ENCODE peak calls at places on chromosome 10, in seven cellular contexts. One of them, this sample, is unnamed.

GRCh38 chr10:93818086-93818485 is 60.4 kb downstream of the LGI1 start:
- DNase-seq in SW480: no peak
- DNase-seq in NCI-H1105 treated with DMSO at 0.1 percent for 48 hours: no peak
- DNase-seq in SK-MEL-5: no peak
- DNase-seq in stimulated activated CD4-positive, alpha-beta T cell treated with anti-CD3 and anti-CD28 coated beads, TNF-alpha, amount 100 ng/mL, for 24 hours: no peak
- DNase-seq in small intestine: peak; percentile 31
- DNase-seq in OCI-LY7: no peak
- DNase-seq in this sample: no peak

GRCh38 chr10:119206603-119207366 is 586 bp upstream of the GRK5 start:
- DNase-seq in SW480: peak; percentile 53
- DNase-seq in NCI-H1105 treated with DMSO at 0.1 percent for 48 hours: peak; percentile 41
- DNase-seq in SK-MEL-5: peak; percentile 62
- DNase-seq in stimulated activated CD4-positive, alpha-beta T cell treated with anti-CD3 and anti-CD28 coated beads, TNF-alpha, amount 100 ng/mL, for 24 hours: peak; percentile 42
- DNase-seq in small intestine: peak; percentile 66
- DNase-seq in OCI-LY7: peak; percentile 84
- DNase-seq in this sample: peak; percentile 68

GRCh38 chr10:102674566-102674965 is 30.3 kb downstream of the TRIM8 start:
- DNase-seq in SW480: no peak
- DNase-seq in NCI-H1105 treated with DMSO at 0.1 percent for 48 hours: peak; percentile 6
- DNase-seq in SK-MEL-5: no peak
- DNase-seq in stimulated activated CD4-positive, alpha-beta T cell treated with anti-CD3 and anti-CD28 coated beads, TNF-alpha, amount 100 ng/mL, for 24 hours: no peak
- DNase-seq in small intestine: no peak
- DNase-seq in OCI-LY7: no peak
- DNase-seq in this sample: no peak

GRCh38 chr10:77240042-77240619 is 397.5 kb downstream of the KCNMA1 start:
- DNase-seq in SW480: no peak
- DNase-seq in NCI-H1105 treated with DMSO at 0.1 percent for 48 hours: peak; percentile 9
- DNase-seq in SK-MEL-5: no peak
- DNase-seq in stimulated activated CD4-positive, alpha-beta T cell treated with anti-CD3 and anti-CD28 coated beads, TNF-alpha, amount 100 ng/mL, for 24 hours: no peak
- DNase-seq in small intestine: no peak
- DNase-seq in OCI-LY7: no peak
- DNase-seq in this sample: no peak

GRCh38 chr10:124267231-124267885 is 151.4 kb downstream of the OAT start:
- DNase-seq in SW480: no peak
- DNase-seq in NCI-H1105 treated with DMSO at 0.1 percent for 48 hours: no peak
- DNase-seq in SK-MEL-5: no peak
- DNase-seq in stimulated activated CD4-positive, alpha-beta T cell treated with anti-CD3 and anti-CD28 coated beads, TNF-alpha, amount 100 ng/mL, for 24 hours: no peak
- DNase-seq in small intestine: no peak
- DNase-seq in OCI-LY7: no peak
- DNase-seq in this sample: no peak

GRCh38 chr10:13099144-13099665 is 758 bp upstream of the OPTN start:
- DNase-seq in SW480: peak; percentile 70
- DNase-seq in NCI-H1105 treated with DMSO at 0.1 percent for 48 hours: peak; percentile 59
- DNase-seq in SK-MEL-5: peak; percentile 76
- DNase-seq in stimulated activated CD4-positive, alpha-beta T cell treated with anti-CD3 and anti-CD28 coated beads, TNF-alpha, amount 100 ng/mL, for 24 hours: no peak
- DNase-seq in small intestine: peak; percentile 61
- DNase-seq in OCI-LY7: peak; percentile 50
- DNase-seq in this sample: peak; percentile 60

GRCh38 chr10:54441286-54441685 is 359.7 kb downstream of the PCDH15 start:
- DNase-seq in SW480: no peak
- DNase-seq in NCI-H1105 treated with DMSO at 0.1 percent for 48 hours: no peak
- DNase-seq in SK-MEL-5: no peak
- DNase-seq in stimulated activated CD4-positive, alpha-beta T cell treated with anti-CD3 and anti-CD28 coated beads, TNF-alpha, amount 100 ng/mL, for 24 hours: no peak
- DNase-seq in small intestine: no peak
- DNase-seq in OCI-LY7: no peak
- DNase-seq in this sample: no peak

GRCh38 chr10:121284952-121285351 is 313.3 kb downstream of the FGFR2 start:
- DNase-seq in SW480: no peak
- DNase-seq in NCI-H1105 treated with DMSO at 0.1 percent for 48 hours: peak; percentile 61
- DNase-seq in SK-MEL-5: no peak
- DNase-seq in stimulated activated CD4-positive, alpha-beta T cell treated with anti-CD3 and anti-CD28 coated beads, TNF-alpha, amount 100 ng/mL, for 24 hours: no peak
- DNase-seq in small intestine: peak; percentile 75
- DNase-seq in OCI-LY7: no peak
- DNase-seq in this sample: no peak

GRCh38 chr10:53537508-53537907 is 764.9 kb upstream of the MBL2 start:
- DNase-seq in SW480: no peak
- DNase-seq in NCI-H1105 treated with DMSO at 0.1 percent for 48 hours: no peak
- DNase-seq in SK-MEL-5: no peak
- DNase-seq in stimulated activated CD4-positive, alpha-beta T cell treated with anti-CD3 and anti-CD28 coated beads, TNF-alpha, amount 100 ng/mL, for 24 hours: no peak
- DNase-seq in small intestine: peak; percentile 5
- DNase-seq in OCI-LY7: no peak
- DNase-seq in this sample: no peak

GRCh38 chr10:3470191-3470590 is 297.6 kb upstream of the PITRM1 start:
- DNase-seq in SW480: no peak
- DNase-seq in NCI-H1105 treated with DMSO at 0.1 percent for 48 hours: no peak
- DNase-seq in SK-MEL-5: no peak
- DNase-seq in stimulated activated CD4-positive, alpha-beta T cell treated with anti-CD3 and anti-CD28 coated beads, TNF-alpha, amount 100 ng/mL, for 24 hours: no peak
- DNase-seq in small intestine: no peak
- DNase-seq in OCI-LY7: no peak
- DNase-seq in this sample: no peak

GRCh38 chr10:92573091-92573797 is 649 bp downstream of the IDE start:
- DNase-seq in SW480: peak; percentile 57
- DNase-seq in NCI-H1105 treated with DMSO at 0.1 percent for 48 hours: no peak
- DNase-seq in SK-MEL-5: peak; percentile 34
- DNase-seq in stimulated activated CD4-positive, alpha-beta T cell treated with anti-CD3 and anti-CD28 coated beads, TNF-alpha, amount 100 ng/mL, for 24 hours: no peak
- DNase-seq in small intestine: peak; percentile 25
- DNase-seq in OCI-LY7: peak; percentile 40
- DNase-seq in this sample: peak; percentile 69

GRCh38 chr10:114220281-114220680 is 18.8 kb upstream of the VWA2 start:
- DNase-seq in SW480: no peak
- DNase-seq in NCI-H1105 treated with DMSO at 0.1 percent for 48 hours: no peak
- DNase-seq in SK-MEL-5: no peak
- DNase-seq in stimulated activated CD4-positive, alpha-beta T cell treated with anti-CD3 and anti-CD28 coated beads, TNF-alpha, amount 100 ng/mL, for 24 hours: no peak
- DNase-seq in small intestine: no peak
- DNase-seq in OCI-LY7: no peak
- DNase-seq in this sample: no peak

GRCh38 chr10:14560274-14560673 is 214.4 kb downstream of the FAM107B start:
- DNase-seq in SW480: peak; percentile 64
- DNase-seq in NCI-H1105 treated with DMSO at 0.1 percent for 48 hours: no peak
- DNase-seq in SK-MEL-5: peak; percentile 41
- DNase-seq in stimulated activated CD4-positive, alpha-beta T cell treated with anti-CD3 and anti-CD28 coated beads, TNF-alpha, amount 100 ng/mL, for 24 hours: peak; percentile 61
- DNase-seq in small intestine: no peak
- DNase-seq in OCI-LY7: peak; percentile 74
- DNase-seq in this sample: peak; percentile 61

GRCh38 chr10:60846173-60846572 is 67.9 kb downstream of the CDK1 start:
- DNase-seq in SW480: peak; percentile 6
- DNase-seq in NCI-H1105 treated with DMSO at 0.1 percent for 48 hours: no peak
- DNase-seq in SK-MEL-5: peak; percentile 23
- DNase-seq in stimulated activated CD4-positive, alpha-beta T cell treated with anti-CD3 and anti-CD28 coated beads, TNF-alpha, amount 100 ng/mL, for 24 hours: no peak
- DNase-seq in small intestine: no peak
- DNase-seq in OCI-LY7: no peak
- DNase-seq in this sample: peak; percentile 7

GRCh38 chr10:49281461-49281860 is 17.5 kb upstream of the C10orf71 start:
- DNase-seq in SW480: no peak
- DNase-seq in NCI-H1105 treated with DMSO at 0.1 percent for 48 hours: no peak
- DNase-seq in SK-MEL-5: no peak
- DNase-seq in stimulated activated CD4-positive, alpha-beta T cell treated with anti-CD3 and anti-CD28 coated beads, TNF-alpha, amount 100 ng/mL, for 24 hours: no peak
- DNase-seq in small intestine: no peak
- DNase-seq in OCI-LY7: no peak
- DNase-seq in this sample: no peak

GRCh38 chr10:15122477-15123030 is 25.4 kb downstream of the RPP38 start:
- DNase-seq in SW480: no peak
- DNase-seq in NCI-H1105 treated with DMSO at 0.1 percent for 48 hours: no peak
- DNase-seq in SK-MEL-5: no peak
- DNase-seq in stimulated activated CD4-positive, alpha-beta T cell treated with anti-CD3 and anti-CD28 coated beads, TNF-alpha, amount 100 ng/mL, for 24 hours: no peak
- DNase-seq in small intestine: no peak
- DNase-seq in OCI-LY7: no peak
- DNase-seq in this sample: no peak

GRCh38 chr10:1162481-1163203 is 106.5 kb downstream of the WDR37 start:
- DNase-seq in SW480: no peak
- DNase-seq in NCI-H1105 treated with DMSO at 0.1 percent for 48 hours: no peak
- DNase-seq in SK-MEL-5: no peak
- DNase-seq in stimulated activated CD4-positive, alpha-beta T cell treated with anti-CD3 and anti-CD28 coated beads, TNF-alpha, amount 100 ng/mL, for 24 hours: no peak
- DNase-seq in small intestine: peak; percentile 39
- DNase-seq in OCI-LY7: no peak
- DNase-seq in this sample: no peak

GRCh38 chr10:28620251-28620650 is 57.1 kb upstream of the BAMBI start:
- DNase-seq in SW480: no peak
- DNase-seq in NCI-H1105 treated with DMSO at 0.1 percent for 48 hours: no peak
- DNase-seq in SK-MEL-5: no peak
- DNase-seq in stimulated activated CD4-positive, alpha-beta T cell treated with anti-CD3 and anti-CD28 coated beads, TNF-alpha, amount 100 ng/mL, for 24 hours: no peak
- DNase-seq in small intestine: no peak
- DNase-seq in OCI-LY7: no peak
- DNase-seq in this sample: no peak

GRCh38 chr10:63227207-63227895 is 94.2 kb downstream of the NRBF2 start:
- DNase-seq in SW480: no peak
- DNase-seq in NCI-H1105 treated with DMSO at 0.1 percent for 48 hours: no peak
- DNase-seq in SK-MEL-5: no peak
- DNase-seq in stimulated activated CD4-positive, alpha-beta T cell treated with anti-CD3 and anti-CD28 coated beads, TNF-alpha, amount 100 ng/mL, for 24 hours: no peak
- DNase-seq in small intestine: no peak
- DNase-seq in OCI-LY7: no peak
- DNase-seq in this sample: peak; percentile 18

GRCh38 chr10:119176166-119176565 is 2.4 kb downstream of the PRDX3 start:
- DNase-seq in SW480: no peak
- DNase-seq in NCI-H1105 treated with DMSO at 0.1 percent for 48 hours: no peak
- DNase-seq in SK-MEL-5: no peak
- DNase-seq in stimulated activated CD4-positive, alpha-beta T cell treated with anti-CD3 and anti-CD28 coated beads, TNF-alpha, amount 100 ng/mL, for 24 hours: no peak
- DNase-seq in small intestine: no peak
- DNase-seq in OCI-LY7: no peak
- DNase-seq in this sample: no peak

GRCh38 chr10:129968937-129969527 is 5.0 kb upstream of the EBF3 start:
- DNase-seq in SW480: no peak
- DNase-seq in NCI-H1105 treated with DMSO at 0.1 percent for 48 hours: peak; percentile 54
- DNase-seq in SK-MEL-5: no peak
- DNase-seq in stimulated activated CD4-positive, alpha-beta T cell treated with anti-CD3 and anti-CD28 coated beads, TNF-alpha, amount 100 ng/mL, for 24 hours: no peak
- DNase-seq in small intestine: peak; percentile 27
- DNase-seq in OCI-LY7: no peak
- DNase-seq in this sample: no peak